ENCODE peak calls at places on chromosome 9, in seven cellular contexts. One of them, this sample, is unnamed.

GRCh38 chr9:95409650-95410426 is 92.3 kb upstream of the FANCC start:
- DNase-seq in posterior vena cava: no peak
- DNase-seq in GM18507: no peak
- DNase-seq in uterus: no peak
- DNase-seq in H1: no peak
- DNase-seq in A172: peak
- DNase-seq in non-pigmented ciliary epithelial cell: peak
- DNase-seq in this sample: no peak

GRCh38 chr9:14383296-14383695 is 69.4 kb upstream of the NFIB start:
- DNase-seq in GM18507: no peak
- DNase-seq in non-pigmented ciliary epithelial cell: no peak
- DNase-seq in posterior vena cava: no peak
- DNase-seq in uterus: no peak
- DNase-seq in A172: peak
- DNase-seq in H1: no peak
- DNase-seq in this sample: peak

GRCh38 chr9:103364753-103365152 is 369.6 kb downstream of the CYLC2 start:
- DNase-seq in A172: peak
- DNase-seq in H1: no peak
- DNase-seq in uterus: no peak
- DNase-seq in posterior vena cava: no peak
- DNase-seq in non-pigmented ciliary epithelial cell: peak
- DNase-seq in GM18507: no peak
- DNase-seq in this sample: no peak

GRCh38 chr9:72633966-72634365 is 112.6 kb downstream of the TMC1 start:
- DNase-seq in posterior vena cava: no peak
- DNase-seq in A172: peak
- DNase-seq in non-pigmented ciliary epithelial cell: peak
- DNase-seq in uterus: no peak
- DNase-seq in H1: no peak
- DNase-seq in GM18507: no peak
- DNase-seq in this sample: no peak

GRCh38 chr9:137969008-137969407 is 91.4 kb downstream of the CACNA1B start:
- DNase-seq in A172: no peak
- DNase-seq in uterus: no peak
- DNase-seq in posterior vena cava: peak
- DNase-seq in GM18507: no peak
- DNase-seq in non-pigmented ciliary epithelial cell: no peak
- DNase-seq in H1: no peak
- DNase-seq in this sample: no peak

GRCh38 chr9:82621446-82621845 is 441.5 kb downstream of the RASEF start:
- DNase-seq in uterus: no peak
- DNase-seq in posterior vena cava: no peak
- DNase-seq in non-pigmented ciliary epithelial cell: no peak
- DNase-seq in H1: no peak
- DNase-seq in A172: peak
- DNase-seq in GM18507: no peak
- DNase-seq in this sample: no peak

GRCh38 chr9:87333802-87334201 is 163.9 kb upstream of the DAPK1 start:
- DNase-seq in uterus: no peak
- DNase-seq in H1: no peak
- DNase-seq in non-pigmented ciliary epithelial cell: no peak
- DNase-seq in A172: no peak
- DNase-seq in posterior vena cava: no peak
- DNase-seq in GM18507: no peak
- DNase-seq in this sample: no peak

GRCh38 chr9:4662989-4663792 is 1.1 kb downstream of the PLPP6 start:
- DNase-seq in H1: no peak
- DNase-seq in posterior vena cava: no peak
- DNase-seq in uterus: no peak
- DNase-seq in A172: no peak
- DNase-seq in GM18507: no peak
- DNase-seq in non-pigmented ciliary epithelial cell: no peak
- DNase-seq in this sample: no peak

GRCh38 chr9:107481035-107481434 is 8.5 kb downstream of the KLF4 start:
- DNase-seq in H1: no peak
- DNase-seq in A172: peak
- DNase-seq in non-pigmented ciliary epithelial cell: no peak
- DNase-seq in uterus: no peak
- DNase-seq in GM18507: no peak
- DNase-seq in posterior vena cava: no peak
- DNase-seq in this sample: no peak

GRCh38 chr9:14992516-14992915 is 82.3 kb upstream of the FREM1 start:
- DNase-seq in uterus: no peak
- DNase-seq in posterior vena cava: no peak
- DNase-seq in A172: peak
- DNase-seq in GM18507: no peak
- DNase-seq in H1: no peak
- DNase-seq in non-pigmented ciliary epithelial cell: no peak
- DNase-seq in this sample: no peak

GRCh38 chr9:16068476-16068875 is 515.6 kb downstream of the CCDC171 start:
- DNase-seq in posterior vena cava: no peak
- DNase-seq in uterus: no peak
- DNase-seq in A172: no peak
- DNase-seq in GM18507: no peak
- DNase-seq in non-pigmented ciliary epithelial cell: no peak
- DNase-seq in H1: no peak
- DNase-seq in this sample: no peak

GRCh38 chr9:96858018-96858573 is 3.8 kb upstream of the ZNF782 start:
- DNase-seq in GM18507: no peak
- DNase-seq in H1: no peak
- DNase-seq in non-pigmented ciliary epithelial cell: peak
- DNase-seq in posterior vena cava: no peak
- DNase-seq in A172: peak
- DNase-seq in uterus: no peak
- DNase-seq in this sample: no peak

GRCh38 chr9:37622462-37622861 is 28.3 kb upstream of the FRMPD1 start:
- DNase-seq in uterus: no peak
- DNase-seq in A172: no peak
- DNase-seq in posterior vena cava: no peak
- DNase-seq in GM18507: no peak
- DNase-seq in non-pigmented ciliary epithelial cell: no peak
- DNase-seq in H1: no peak
- DNase-seq in this sample: no peak

GRCh38 chr9:92035146-92035545 is 80.1 kb downstream of the SPTLC1 start:
- DNase-seq in A172: no peak
- DNase-seq in non-pigmented ciliary epithelial cell: no peak
- DNase-seq in H1: no peak
- DNase-seq in GM18507: no peak
- DNase-seq in uterus: no peak
- DNase-seq in posterior vena cava: no peak
- DNase-seq in this sample: no peak

GRCh38 chr9:120376101-120376500 is 203.9 kb downstream of the CDK5RAP2 start:
- DNase-seq in GM18507: no peak
- DNase-seq in uterus: no peak
- DNase-seq in A172: no peak
- DNase-seq in H1: no peak
- DNase-seq in posterior vena cava: no peak
- DNase-seq in non-pigmented ciliary epithelial cell: no peak
- DNase-seq in this sample: no peak

GRCh38 chr9:92608221-92609141 is 61.5 kb downstream of the IPPK start:
- DNase-seq in uterus: no peak
- DNase-seq in GM18507: no peak
- DNase-seq in posterior vena cava: no peak
- DNase-seq in non-pigmented ciliary epithelial cell: no peak
- DNase-seq in A172: no peak
- DNase-seq in H1: peak
- DNase-seq in this sample: no peak

This sample was measured in gastrocnemius medialis.